ENCODE peak calls at places on chromosomes 1 and 21, in six cellular contexts. P, S, C, D, H and G are unnamed samples.

GRCh38 chr1:31897534-31898100 is 40.6 kb downstream of the PTP4A2 start:
- DNase-seq in P (no peak), S (no peak), C (no peak), D (no peak), H (no peak), G (no peak)

GRCh38 chr1:158145173-158145719 is 35.4 kb upstream of the CD1D start:
- DNase-seq in P (peak), S (no peak), C (no peak), D (peak), H (no peak), G (no peak)

GRCh38 chr1:229456016-229456415 is 22.1 kb upstream of the ACTA1 start:
- DNase-seq in P (no peak), S (no peak), C (no peak), D (no peak), H (no peak), G (no peak)

GRCh38 chr1:24102966-24103365 is 9.0 kb downstream of the MYOM3 start:
- DNase-seq in P (peak), S (no peak), C (no peak), D (no peak), H (no peak), G (no peak)

GRCh38 chr1:214002472-214002871 is 14.7 kb downstream of the PROX1 start:
- DNase-seq in P (no peak), S (no peak), C (no peak), D (no peak), H (no peak), G (no peak)

GRCh38 chr1:56965916-56966697 is at the start of gene C8B:
- DNase-seq in P (no peak), S (no peak), C (no peak), D (no peak), H (no peak), G (no peak)

GRCh38 chr21:34029724-34030528 is 43.5 kb upstream of the MRPS6 start:
- DNase-seq in P (peak), S (peak), C (no peak), D (peak), H (peak), G (no peak)

GRCh38 chr21:33418686-33419085 is 15.5 kb downstream of the IFNGR2 start:
- DNase-seq in P (peak), S (no peak), C (no peak), D (peak), H (no peak), G (peak)

GRCh38 chr1:3785045-3785444 is 11.3 kb downstream of the LRRC47 start:
- DNase-seq in P (no peak), S (no peak), C (peak), D (no peak), H (no peak), G (no peak)

GRCh38 chr1:177912991-177913390 is 56.9 kb downstream of the SEC16B start:
- DNase-seq in P (no peak), S (no peak), C (peak), D (no peak), H (no peak), G (no peak)

GRCh38 chr1:84300501-84300900 is 1.0 kb upstream of the SAMD13 start:
- DNase-seq in P (no peak), S (peak), C (no peak), D (no peak), H (no peak), G (no peak)